ENCODE peak calls at places on chromosomes 13 and 19, in eight cellular contexts. One of them, this sample, is unnamed.

GRCh38 chr13:36275190-36276002 is 22.2 kb downstream of the CCDC169 start:
- DNase-seq in transverse colon: no peak
- DNase-seq in lower leg skin: no peak
- DNase-seq in vagina: no peak
- DNase-seq in GM12892: no peak
- DNase-seq in adrenal gland: no peak
- DNase-seq in erythroblast: peak; percentile 45
- DNase-seq in ovary: peak; percentile 25
- DNase-seq in this sample: no peak

GRCh38 chr19:13953021-13953531 is 767 bp downstream of the DCAF15 start:
- DNase-seq in transverse colon: peak; percentile 76
- DNase-seq in lower leg skin: peak; percentile 34
- DNase-seq in vagina: no peak
- DNase-seq in GM12892: no peak
- DNase-seq in adrenal gland: no peak
- DNase-seq in erythroblast: peak; percentile 49
- DNase-seq in ovary: no peak
- DNase-seq in this sample: no peak

GRCh38 chr13:113158946-113159345 is 498 bp downstream of the PROZ start:
- DNase-seq in transverse colon: no peak
- DNase-seq in lower leg skin: no peak
- DNase-seq in vagina: no peak
- DNase-seq in GM12892: no peak
- DNase-seq in adrenal gland: peak; percentile 47
- DNase-seq in erythroblast: no peak
- DNase-seq in ovary: no peak
- DNase-seq in this sample: no peak

GRCh38 chr19:35404879-35405622 is 34.2 kb downstream of the GPR42 start:
- DNase-seq in transverse colon: peak; percentile 51
- DNase-seq in lower leg skin: no peak
- DNase-seq in vagina: no peak
- DNase-seq in GM12892: peak; percentile 54
- DNase-seq in adrenal gland: peak; percentile 75
- DNase-seq in erythroblast: peak; percentile 22
- DNase-seq in ovary: no peak
- DNase-seq in this sample: no peak

GRCh38 chr13:21005193-21005592 is 56.2 kb downstream of the LATS2 start:
- DNase-seq in transverse colon: no peak
- DNase-seq in lower leg skin: no peak
- DNase-seq in vagina: no peak
- DNase-seq in GM12892: no peak
- DNase-seq in adrenal gland: peak; percentile 53
- DNase-seq in erythroblast: no peak
- DNase-seq in ovary: peak; percentile 63
- DNase-seq in this sample: no peak

GRCh38 chr19:51139299-51140018 is 2.6 kb upstream of the SIGLEC7 start:
- DNase-seq in transverse colon: no peak
- DNase-seq in lower leg skin: no peak
- DNase-seq in vagina: peak; percentile 42
- DNase-seq in GM12892: no peak
- DNase-seq in adrenal gland: no peak
- DNase-seq in erythroblast: no peak
- DNase-seq in ovary: no peak
- DNase-seq in this sample: no peak

GRCh38 chr19:29675120-29675649 is 9.9 kb downstream of the PLEKHF1 start:
- DNase-seq in transverse colon: no peak
- DNase-seq in lower leg skin: no peak
- DNase-seq in vagina: no peak
- DNase-seq in GM12892: no peak
- DNase-seq in adrenal gland: no peak
- DNase-seq in erythroblast: no peak
- DNase-seq in ovary: no peak
- DNase-seq in this sample: no peak

GRCh38 chr19:39345956-39346355 is 3.7 kb downstream of the SAMD4B start:
- DNase-seq in transverse colon: no peak
- DNase-seq in lower leg skin: no peak
- DNase-seq in vagina: no peak
- DNase-seq in GM12892: no peak
- DNase-seq in adrenal gland: no peak
- DNase-seq in erythroblast: no peak
- DNase-seq in ovary: no peak
- DNase-seq in this sample: no peak

GRCh38 chr13:27283906-27284523 is 13.4 kb downstream of the RASL11A start:
- DNase-seq in transverse colon: peak; percentile 21
- DNase-seq in lower leg skin: no peak
- DNase-seq in vagina: no peak
- DNase-seq in GM12892: no peak
- DNase-seq in adrenal gland: no peak
- DNase-seq in erythroblast: peak; percentile 35
- DNase-seq in ovary: no peak
- DNase-seq in this sample: no peak

GRCh38 chr19:13841339-13842293 is 35.3 kb upstream of the NANOS3 start:
- DNase-seq in transverse colon: peak; percentile 84
- DNase-seq in lower leg skin: peak; percentile 79
- DNase-seq in vagina: peak; percentile 92
- DNase-seq in GM12892: no peak
- DNase-seq in adrenal gland: peak; percentile 68
- DNase-seq in erythroblast: peak; percentile 56
- DNase-seq in ovary: peak; percentile 52
- DNase-seq in this sample: no peak

GRCh38 chr13:30757026-30757425 is 21.7 kb downstream of the ALOX5AP start:
- DNase-seq in transverse colon: no peak
- DNase-seq in lower leg skin: no peak
- DNase-seq in vagina: no peak
- DNase-seq in GM12892: no peak
- DNase-seq in adrenal gland: no peak
- DNase-seq in erythroblast: no peak
- DNase-seq in ovary: no peak
- DNase-seq in this sample: no peak

GRCh38 chr13:27621116-27621365 is 651 bp upstream of the POLR1D start:
- DNase-seq in transverse colon: no peak
- DNase-seq in lower leg skin: no peak
- DNase-seq in vagina: no peak
- DNase-seq in GM12892: no peak
- DNase-seq in adrenal gland: no peak
- DNase-seq in erythroblast: no peak
- DNase-seq in ovary: no peak
- DNase-seq in this sample: no peak

GRCh38 chr13:70703755-70704154 is 595.5 kb upstream of the KLHL1 start:
- DNase-seq in transverse colon: no peak
- DNase-seq in lower leg skin: no peak
- DNase-seq in vagina: no peak
- DNase-seq in GM12892: no peak
- DNase-seq in adrenal gland: no peak
- DNase-seq in erythroblast: no peak
- DNase-seq in ovary: no peak
- DNase-seq in this sample: no peak

GRCh38 chr13:106528711-106529414 is 6.6 kb downstream of the EFNB2 start:
- DNase-seq in transverse colon: no peak
- DNase-seq in lower leg skin: no peak
- DNase-seq in vagina: no peak
- DNase-seq in GM12892: no peak
- DNase-seq in adrenal gland: no peak
- DNase-seq in erythroblast: no peak
- DNase-seq in ovary: no peak
- DNase-seq in this sample: no peak

GRCh38 chr19:10655457-10656312 is 1.5 kb downstream of the ILF3 start:
- DNase-seq in transverse colon: peak; percentile 18
- DNase-seq in lower leg skin: no peak
- DNase-seq in vagina: no peak
- DNase-seq in GM12892: no peak
- DNase-seq in adrenal gland: peak; percentile 73
- DNase-seq in erythroblast: no peak
- DNase-seq in ovary: no peak
- DNase-seq in this sample: no peak

GRCh38 chr19:34408421-34408820 is 4.2 kb downstream of the PDCD2L start:
- DNase-seq in transverse colon: no peak
- DNase-seq in lower leg skin: no peak
- DNase-seq in vagina: no peak
- DNase-seq in GM12892: no peak
- DNase-seq in adrenal gland: peak; percentile 40
- DNase-seq in erythroblast: no peak
- DNase-seq in ovary: no peak
- DNase-seq in this sample: no peak

GRCh38 chr19:6039541-6040225 is 61.7 kb upstream of the RANBP3 start:
- DNase-seq in transverse colon: no peak
- DNase-seq in lower leg skin: peak; percentile 5
- DNase-seq in vagina: no peak
- DNase-seq in GM12892: no peak
- DNase-seq in adrenal gland: peak; percentile 37
- DNase-seq in erythroblast: no peak
- DNase-seq in ovary: no peak
- DNase-seq in this sample: no peak

GRCh38 chr19:41860419-41861097 is 503 bp downstream of the RPS19 start:
- DNase-seq in transverse colon: no peak
- DNase-seq in lower leg skin: peak; percentile 33
- DNase-seq in vagina: no peak
- DNase-seq in GM12892: no peak
- DNase-seq in adrenal gland: no peak
- DNase-seq in erythroblast: peak; percentile 54
- DNase-seq in ovary: no peak
- DNase-seq in this sample: no peak

GRCh38 chr19:19537321-19538048 is 580 bp upstream of the CILP2 start:
- DNase-seq in transverse colon: no peak
- DNase-seq in lower leg skin: no peak
- DNase-seq in vagina: no peak
- DNase-seq in GM12892: no peak
- DNase-seq in adrenal gland: no peak
- DNase-seq in erythroblast: no peak
- DNase-seq in ovary: no peak
- DNase-seq in this sample: no peak

GRCh38 chr19:58572818-58573657 is at the start of gene MZF1:
- DNase-seq in transverse colon: peak; percentile 100
- DNase-seq in lower leg skin: peak; percentile 100
- DNase-seq in vagina: peak; percentile 100
- DNase-seq in GM12892: peak; percentile 98
- DNase-seq in adrenal gland: peak; percentile 100
- DNase-seq in erythroblast: no peak
- DNase-seq in ovary: peak; percentile 100
- DNase-seq in this sample: peak; percentile 100
- TF ChIP-seq POLR2A in transverse colon: peak; percentile 65
- TF ChIP-seq POLR2A in lower leg skin: no peak
- TF ChIP-seq POLR2A in vagina: no peak
- TF ChIP-seq POLR2A in GM12892: peak; percentile 70
- TF ChIP-seq POLR2A in adrenal gland: peak; percentile 29
- TF ChIP-seq POLR2A in erythroblast: peak; percentile 68
- TF ChIP-seq POLR2A in ovary: peak; percentile 13
- TF ChIP-seq POLR2A in this sample: peak; percentile 27

DNA sequence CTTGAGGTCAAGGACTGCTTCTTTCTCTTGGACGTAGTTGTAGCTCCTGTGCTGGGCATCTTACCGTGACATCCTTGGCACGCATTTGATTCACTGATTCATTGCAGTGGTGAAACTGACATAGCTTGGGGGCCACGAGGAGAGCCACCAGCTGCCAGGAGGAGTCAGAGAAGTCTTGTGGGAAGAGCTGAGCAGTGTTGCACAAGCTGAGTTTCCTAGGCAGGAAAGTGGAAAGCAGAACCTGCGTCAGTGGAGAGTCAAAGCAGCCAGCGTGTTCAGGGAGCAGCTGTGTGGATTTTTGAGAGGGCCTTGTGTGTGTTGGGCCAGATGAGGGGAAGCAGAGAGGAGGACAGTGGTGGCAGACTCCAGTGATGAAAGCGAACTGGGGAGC is 5.3 kb upstream of the GPR183 start:
- DNase-seq in transverse colon: peak; percentile 45
- DNase-seq in lower leg skin: peak; percentile 89
- DNase-seq in vagina: peak; percentile 95
- DNase-seq in GM12892: no peak
- DNase-seq in adrenal gland: peak; percentile 92
- DNase-seq in erythroblast: no peak
- DNase-seq in ovary: peak; percentile 86
- DNase-seq in this sample: peak; percentile 77
- TF ChIP-seq POLR2A in transverse colon: peak; percentile 49
- TF ChIP-seq POLR2A in lower leg skin: no peak
- TF ChIP-seq POLR2A in vagina: peak; percentile 37
- TF ChIP-seq POLR2A in GM12892: no peak
- TF ChIP-seq POLR2A in adrenal gland: no peak
- TF ChIP-seq POLR2A in erythroblast: no peak
- TF ChIP-seq POLR2A in ovary: peak; percentile 54
- TF ChIP-seq POLR2A in this sample: no peak

GRCh38 chr19:45406957-45407375 is 522 bp downstream of the POLR1G start:
- DNase-seq in transverse colon: no peak
- DNase-seq in lower leg skin: no peak
- DNase-seq in vagina: no peak
- DNase-seq in GM12892: peak; percentile 15
- DNase-seq in adrenal gland: no peak
- DNase-seq in erythroblast: peak; percentile 44
- DNase-seq in ovary: no peak
- DNase-seq in this sample: no peak
- TF ChIP-seq POLR2A in transverse colon: no peak
- TF ChIP-seq POLR2A in lower leg skin: no peak
- TF ChIP-seq POLR2A in vagina: no peak
- TF ChIP-seq POLR2A in GM12892: no peak
- TF ChIP-seq POLR2A in adrenal gland: no peak
- TF ChIP-seq POLR2A in erythroblast: peak; percentile 13
- TF ChIP-seq POLR2A in ovary: no peak
- TF ChIP-seq POLR2A in this sample: no peak

GRCh38 chr19:38049105-38049649 is 142.2 kb downstream of the SIPA1L3 start:
- DNase-seq in transverse colon: peak; percentile 53
- DNase-seq in lower leg skin: no peak
- DNase-seq in vagina: no peak
- DNase-seq in GM12892: peak; percentile 47
- DNase-seq in adrenal gland: no peak
- DNase-seq in erythroblast: no peak
- DNase-seq in ovary: no peak
- DNase-seq in this sample: no peak
- TF ChIP-seq POLR2A in transverse colon: no peak
- TF ChIP-seq POLR2A in lower leg skin: no peak
- TF ChIP-seq POLR2A in vagina: no peak
- TF ChIP-seq POLR2A in GM12892: peak; percentile 72
- TF ChIP-seq POLR2A in adrenal gland: no peak
- TF ChIP-seq POLR2A in erythroblast: no peak
- TF ChIP-seq POLR2A in ovary: no peak
- TF ChIP-seq POLR2A in this sample: no peak

GRCh38 chr13:52850396-52851152 is 2.1 kb upstream of the PCDH8 start:
- DNase-seq in transverse colon: peak; percentile 73
- DNase-seq in lower leg skin: peak; percentile 23
- DNase-seq in vagina: no peak
- DNase-seq in GM12892: peak; percentile 77
- DNase-seq in adrenal gland: peak; percentile 56
- DNase-seq in erythroblast: peak; percentile 44
- DNase-seq in ovary: peak; percentile 69
- DNase-seq in this sample: peak; percentile 75
- TF ChIP-seq POLR2A in transverse colon: no peak
- TF ChIP-seq POLR2A in lower leg skin: no peak
- TF ChIP-seq POLR2A in vagina: no peak
- TF ChIP-seq POLR2A in GM12892: no peak
- TF ChIP-seq POLR2A in adrenal gland: no peak
- TF ChIP-seq POLR2A in erythroblast: no peak
- TF ChIP-seq POLR2A in ovary: no peak
- TF ChIP-seq POLR2A in this sample: no peak

This sample was measured in Peyer's patch.